ENCODE peak calls at places on chromosomes 12 and 14, in nine cellular contexts. Q, W, K, O, J, E, B, A and Y are unnamed samples.

GRCh38 chr14:52949711-52950409 is 990 bp downstream of the FERMT2 start:
- DNase-seq in Q (no peak), W (peak; percentile 42), K (no peak), O (no peak), J (peak; percentile 42), E (no peak), B (no peak), A (peak; percentile 54), Y (no peak)

GRCh38 chr14:23125006-23125405 is 6.0 kb upstream of the CEBPE start:
- DNase-seq in Q (no peak), W (no peak), K (no peak), O (no peak), J (no peak), E (no peak), B (no peak), A (no peak), Y (no peak)

GRCh38 chr12:48972213-48973021 is 882 bp upstream of the WNT10B start:
- DNase-seq in Q (no peak), W (no peak), K (no peak), O (no peak), J (no peak), E (no peak), B (peak; percentile 35), A (no peak), Y (no peak)

GRCh38 chr12:112169966-112170365 is 44.6 kb downstream of the TRAFD1 start:
- DNase-seq in Q (no peak), W (no peak), K (no peak), O (no peak), J (no peak), E (no peak), B (no peak), A (no peak), Y (no peak)

GRCh38 chr12:96044017-96044985 is 8.9 kb upstream of the LTA4H start:
- DNase-seq in Q (no peak), W (no peak), K (no peak), O (peak; percentile 22), J (no peak), E (no peak), B (no peak), A (peak; percentile 87), Y (no peak)

GRCh38 chr14:71142375-71143038 is 235.2 kb downstream of the PCNX1 start:
- DNase-seq in Q (no peak), W (no peak), K (no peak), O (no peak), J (no peak), E (peak; percentile 50), B (peak; percentile 8), A (peak; percentile 93), Y (no peak)

GRCh38 chr12:4743046-4743445 is 22.8 kb downstream of the GALNT8 start:
- DNase-seq in Q (no peak), W (no peak), K (no peak), O (peak; percentile 11), J (no peak), E (no peak), B (no peak), A (no peak), Y (no peak)

GRCh38 chr12:52006726-52007157 is at the start of gene TAMALIN:
- DNase-seq in Q (peak; percentile 42), W (no peak), K (peak; percentile 72), O (no peak), J (peak; percentile 67), E (peak; percentile 85), B (peak; percentile 76), A (no peak), Y (peak; percentile 41)

GRCh38 chr12:91143241-91143640 is 31.9 kb upstream of the LUM start:
- DNase-seq in Q (no peak), W (no peak), K (no peak), O (no peak), J (no peak), E (no peak), B (no peak), A (no peak), Y (no peak)

GRCh38 chr14:38207830-38208815 is at the start of gene SSTR1:
- DNase-seq in Q (no peak), W (no peak), K (no peak), O (no peak), J (no peak), E (no peak), B (no peak), A (peak; percentile 35), Y (no peak)

GRCh38 chr14:67187210-67187609 is 2.0 kb upstream of the GARIN2 start:
- DNase-seq in Q (no peak), W (peak; percentile 21), K (no peak), O (no peak), J (no peak), E (no peak), B (no peak), A (peak; percentile 89), Y (no peak)

GRCh38 chr14:89401783-89402182 is 15.2 kb downstream of the FOXN3 start:
- DNase-seq in Q (no peak), W (no peak), K (no peak), O (no peak), J (no peak), E (no peak), B (no peak), A (no peak), Y (peak; percentile 54)

GRCh38 chr12:67430708-67431335 is 161.7 kb downstream of the CAND1 start:
- DNase-seq in Q (no peak), W (no peak), K (peak; percentile 55), O (no peak), J (peak; percentile 49), E (no peak), B (no peak), A (no peak), Y (no peak)

GRCh38 chr12:66144796-66145754 is 14.5 kb upstream of the LLPH start:
- DNase-seq in Q (peak; percentile 52), W (peak; percentile 31), K (peak; percentile 54), O (peak; percentile 59), J (no peak), E (no peak), B (no peak), A (peak; percentile 76), Y (no peak)

GRCh38 chr14:39275395-39275794 is 41.7 kb downstream of the MIA2 start:
- DNase-seq in Q (no peak), W (no peak), K (no peak), O (no peak), J (no peak), E (no peak), B (no peak), A (no peak), Y (no peak)

GRCh38 chr14:38420045-38420444 is 164.2 kb upstream of the CLEC14A start:
- DNase-seq in Q (no peak), W (no peak), K (no peak), O (no peak), J (no peak), E (no peak), B (no peak), A (peak; percentile 54), Y (no peak)

GRCh38 chr14:67557656-67558055 is 24.6 kb downstream of the PLEKHH1 start:
- DNase-seq in Q (no peak), W (no peak), K (no peak), O (no peak), J (no peak), E (no peak), B (no peak), A (no peak), Y (no peak)

GRCh38 chr12:76199808-76200207 is 115.3 kb upstream of the NAP1L1 start:
- DNase-seq in Q (no peak), W (no peak), K (no peak), O (no peak), J (no peak), E (no peak), B (no peak), A (peak; percentile 51), Y (no peak)

GRCh38 chr12:6368906-6369525 is 6.3 kb downstream of the SCNN1A start:
- DNase-seq in Q (no peak), W (no peak), K (no peak), O (no peak), J (no peak), E (no peak), B (no peak), A (no peak), Y (no peak)

GRCh38 chr12:51528852-51529545 is 62.0 kb upstream of the SCN8A start:
- DNase-seq in Q (no peak), W (no peak), K (no peak), O (no peak), J (no peak), E (no peak), B (no peak), A (no peak), Y (no peak)

GRCh38 chr12:3054993-3055711 is 22.0 kb upstream of the TSPAN9 start:
- DNase-seq in Q (no peak), W (no peak), K (no peak), O (no peak), J (peak; percentile 34), E (no peak), B (no peak), A (no peak), Y (no peak)